ENCODE peak calls at places on chromosome 5, in ten cellular contexts. X is GM20000; D is GM12892; T is activated T-cell treated with anti-CD3 and anti-CD28 coated beads for 48 hours; B is coronary artery; I is spleen; E is stimulated activated CD4-positive, alpha-beta T cell treated with anti-CD3 and anti-CD28 coated beads, Interleukin-4, amount 100 ng/mL, for 4 hours; K is left ventricle myocardium inferior; S is T1000; P is ACHN. Q is an unnamed sample.

GRCh38 chr5:161096591-161096990 is 244.6 kb upstream of the ATP10B start:
- DNase-seq in X (no peak), D (no peak), T (no peak), B (no peak), I (no peak), E (no peak), K (no peak), S (no peak), P (no peak), Q (no peak)

GRCh38 chr5:67547682-67548081 is 351.1 kb upstream of the CD180 start:
- DNase-seq in X (no peak), D (no peak), T (no peak), B (no peak), I (no peak), E (no peak), K (no peak), S (no peak), P (no peak), Q (no peak)

GRCh38 chr5:164053123-164053522 is 547.7 kb downstream of the MAT2B start:
- DNase-seq in X (no peak), D (no peak), T (no peak), B (no peak), I (no peak), E (no peak), K (no peak), S (no peak), P (no peak), Q (no peak)

GRCh38 chr5:169268019-169268418 is 32.9 kb downstream of the SLIT3 start:
- DNase-seq in X (no peak), D (no peak), T (no peak), B (no peak), I (no peak), E (no peak), K (no peak), S (no peak), P (no peak), Q (no peak)

GRCh38 chr5:74200560-74200959 is 440.0 kb downstream of the ENC1 start:
- DNase-seq in X (no peak), D (no peak), T (no peak), B (no peak), I (no peak), E (no peak), K (no peak), S (no peak), P (no peak), Q (no peak)

GRCh38 chr5:124399426-124399961 is 346.9 kb downstream of the ZNF608 start:
- DNase-seq in X (no peak), D (no peak), T (no peak), B (no peak), I (no peak), E (no peak), K (no peak), S (no peak), P (no peak), Q (no peak)

GRCh38 chr5:148855249-148856008 is 29.0 kb downstream of the ADRB2 start:
- DNase-seq in X (no peak), D (no peak), T (no peak), B (no peak), I (no peak), E (no peak), K (no peak), S (no peak), P (no peak), Q (no peak)

GRCh38 chr5:149130121-149130931 is 11.0 kb upstream of the ABLIM3 start:
- DNase-seq in X (no peak), D (no peak), T (no peak), B (no peak), I (no peak), E (no peak), K (no peak), S (no peak), P (peak), Q (no peak)

GRCh38 chr5:39274388-39275085 is 55.2 kb upstream of the FYB1 start:
- DNase-seq in X (peak), D (no peak), T (no peak), B (no peak), I (no peak), E (no peak), K (no peak), S (no peak), P (no peak), Q (no peak)

GRCh38 chr5:38292228-38292627 is 33.9 kb downstream of the EGFLAM start:
- DNase-seq in X (no peak), D (no peak), T (no peak), B (no peak), I (no peak), E (no peak), K (no peak), S (no peak), P (no peak), Q (no peak)

GRCh38 chr5:171336486-171337206 is 27.6 kb downstream of the TLX3 start:
- DNase-seq in X (no peak), D (no peak), T (no peak), B (no peak), I (peak), E (no peak), K (no peak), S (no peak), P (peak), Q (peak)

GRCh38 chr5:58235279-58235678 is 224.6 kb downstream of the PLK2 start:
- DNase-seq in X (no peak), D (no peak), T (no peak), B (no peak), I (no peak), E (no peak), K (no peak), S (no peak), P (no peak), Q (peak)

GRCh38 chr5:69217154-69217731 is 17.4 kb upstream of the CDK7 start:
- DNase-seq in X (peak), D (no peak), T (peak), B (no peak), I (no peak), E (peak), K (peak), S (no peak), P (no peak), Q (no peak)

GRCh38 chr5:131067596-131067995 is 97.5 kb downstream of the HINT1 start:
- DNase-seq in X (no peak), D (no peak), T (no peak), B (no peak), I (no peak), E (no peak), K (no peak), S (no peak), P (no peak), Q (no peak)

GRCh38 chr5:72065751-72066255 is 41.5 kb upstream of the MAP1B start:
- DNase-seq in X (no peak), D (no peak), T (no peak), B (no peak), I (no peak), E (no peak), K (no peak), S (no peak), P (peak), Q (no peak)

GRCh38 chr5:125326114-125326513 is 579.7 kb upstream of the ZNF608 start:
- DNase-seq in X (no peak), D (no peak), T (no peak), B (no peak), I (no peak), E (no peak), K (peak), S (peak), P (peak), Q (no peak)

GRCh38 chr5:59069438-59070079 is 486.7 kb downstream of the RAB3C start:
- DNase-seq in X (no peak), D (no peak), T (no peak), B (no peak), I (no peak), E (no peak), K (no peak), S (peak), P (peak), Q (peak)

GRCh38 chr5:139821806-139822552 is 26.4 kb downstream of the PSD2 start:
- DNase-seq in X (no peak), D (no peak), T (no peak), B (no peak), I (no peak), E (no peak), K (no peak), S (no peak), P (no peak), Q (no peak)

GRCh38 chr5:96187309-96188027 is 225.8 kb upstream of the ELL2 start:
- DNase-seq in X (no peak), D (no peak), T (no peak), B (no peak), I (no peak), E (no peak), K (no peak), S (no peak), P (no peak), Q (peak)

GRCh38 chr5:164663223-164663989 is 1158.0 kb downstream of the MAT2B start:
- DNase-seq in X (no peak), D (no peak), T (no peak), B (no peak), I (no peak), E (no peak), K (no peak), S (no peak), P (no peak), Q (no peak)